ENCODE peak calls at places on chromosomes 11 and 22, in ten cellular contexts. E is psoas muscle, H is A549, C is tibial artery, Z is NB4, W is breast epithelium, J is foreskin fibroblast, M is IMR-90, D is lower lobe of right lung, R is brain microvascular endothelial cell. O is an unnamed sample.

GRCh38 chr22:43923191-43923590 is 414 bp upstream of the PNPLA3 start:
- DNase-seq in W (no peak), R (no peak), Z (peak), C (no peak), M (no peak), H (no peak), E (no peak), J (peak), D (no peak), O (no peak)

GRCh38 chr11:67163006-67163405 is 43.9 kb downstream of the KDM2A start:
- DNase-seq in M (no peak), J (no peak), R (no peak), Z (no peak), H (no peak), E (no peak), C (no peak), D (no peak), W (no peak), O (no peak)

GRCh38 chr22:38943181-38943580 is 14.2 kb upstream of the APOBEC3A start:
- DNase-seq in W (peak), C (no peak), H (no peak), J (no peak), D (no peak), Z (peak), E (no peak), M (no peak), R (no peak), O (no peak)

GRCh38 chr11:97463891-97464290 is 1074.1 kb downstream of the JRKL start:
- DNase-seq in H (no peak), J (no peak), R (no peak), D (no peak), E (no peak), M (no peak), C (no peak), W (no peak), Z (no peak), O (no peak)

GRCh38 chr11:8030526-8031247 is 43.5 kb downstream of the EIF3F start:
- DNase-seq in D (no peak), R (no peak), J (no peak), Z (no peak), M (no peak), H (no peak), C (no peak), W (no peak), E (no peak), O (no peak)

GRCh38 chr22:37843746-37844089 is 416 bp downstream of the ANKRD54 start:
- DNase-seq in Z (no peak), C (peak), H (no peak), J (peak), D (no peak), W (no peak), R (no peak), E (peak), M (peak), O (no peak)

GRCh38 chr11:886568-886967 is 24.0 kb downstream of the CHID1 start:
- DNase-seq in Z (no peak), R (no peak), J (no peak), H (no peak), M (no peak), C (no peak), W (no peak), E (no peak), D (no peak), O (no peak)

GRCh38 chr22:25553131-25553530 is 11.3 kb upstream of the GRK3 start:
- DNase-seq in D (no peak), H (no peak), E (no peak), J (no peak), M (no peak), W (no peak), Z (no peak), C (no peak), R (no peak), O (no peak)

GRCh38 chr22:24996420-24996952 is 44.0 kb downstream of the KIAA1671 start:
- DNase-seq in H (peak), C (no peak), R (no peak), W (peak), D (no peak), E (no peak), M (no peak), Z (no peak), J (peak), O (peak)

GRCh38 chr22:26563022-26563421 is 26.9 kb downstream of the TPST2 start:
- DNase-seq in M (no peak), Z (no peak), C (no peak), H (no peak), W (no peak), R (no peak), D (no peak), J (no peak), E (no peak), O (no peak)

GRCh38 chr11:74686792-74687191 is 44.4 kb downstream of the CHRDL2 start:
- DNase-seq in E (peak), Z (no peak), J (peak), M (peak), R (peak), D (peak), H (no peak), W (no peak), C (no peak), O (peak)
- TF ChIP-seq CTCF in E (no peak), Z (no peak), J (no peak), M (no peak), R (peak), D (no peak), H (no peak), W (no peak), C (no peak), O (peak)

GRCh38 chr11:101448881-101449442 is 134.8 kb downstream of the TRPC6 start:
- DNase-seq in D (no peak), E (no peak), Z (no peak), W (no peak), M (no peak), C (no peak), R (no peak), H (no peak), J (no peak), O (no peak)
- H3K4me3 ChIP-seq in D (no peak), E (no peak), Z (no peak), W (no peak), M (no peak), C (no peak), R (no peak), H (no peak), J (no peak), O (no peak)

GRCh38 chr11:12914401-12914912 is 94.7 kb upstream of the RASSF10 start:
- DNase-seq in R (no peak), D (peak), H (peak), W (no peak), E (peak), Z (peak), M (peak), C (peak), J (peak), O (peak)
- TF ChIP-seq CTCF in R (peak), D (peak), H (peak), W (peak), E (peak), Z (peak), M (peak), C (peak), J (peak), O (peak)

GRCh38 chr11:14423633-14424032 is 64.7 kb upstream of the RRAS2 start:
- DNase-seq in E (no peak), C (no peak), H (no peak), Z (peak), W (no peak), M (peak), D (no peak), R (peak), J (peak), O (no peak)
- H3K4me3 ChIP-seq in E (no peak), C (no peak), H (no peak), Z (no peak), W (no peak), M (no peak), D (no peak), R (no peak), J (no peak), O (no peak)

DNA sequence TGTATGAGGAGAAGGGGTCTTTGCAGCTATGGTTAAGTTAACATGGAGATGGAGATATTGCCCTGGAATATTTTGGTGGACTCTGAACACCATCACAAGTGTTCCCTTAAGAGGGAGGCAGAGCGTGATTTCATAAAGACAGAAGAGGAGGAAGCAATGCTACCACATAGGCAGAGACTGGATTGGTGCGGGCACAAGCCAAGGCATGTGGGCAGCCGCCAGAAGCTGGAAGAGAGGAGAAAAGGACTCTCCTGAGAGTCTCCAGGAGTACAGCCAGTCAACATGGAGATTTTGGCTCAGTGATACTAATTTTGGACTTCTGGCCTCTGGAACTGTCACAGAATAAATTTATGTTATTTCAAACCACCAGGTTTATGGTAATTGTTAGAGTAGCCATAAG is 231.6 kb downstream of the OPCML start:
- DNase-seq in J (no peak), D (no peak), Z (no peak), C (no peak), M (no peak), R (no peak), W (no peak), E (no peak), H (no peak), O (no peak)
- TF ChIP-seq CTCF in J (no peak), D (no peak), Z (no peak), C (no peak), M (no peak), R (no peak), W (no peak), E (no peak), H (no peak), O (no peak)

GRCh38 chr22:31627223-31627731 is 34.7 kb downstream of the PISD start:
- DNase-seq in M (no peak), E (no peak), H (no peak), Z (no peak), R (no peak), J (no peak), D (no peak), W (no peak), C (no peak), O (no peak)

GRCh38 chr22:31628362-31628761 is 33.7 kb downstream of the PISD start:
- DNase-seq in E (no peak), H (no peak), R (no peak), J (no peak), D (peak), M (no peak), Z (no peak), W (no peak), C (no peak), O (no peak)

GRCh38 chr22:31630331-31631329 is 31.4 kb downstream of the PISD start:
- DNase-seq in J (peak), M (peak), C (peak), W (peak), D (peak), E (peak), R (peak), H (peak), Z (peak), O (peak)

GRCh38 chr22:31629741-31630184 is 32.3 kb downstream of the PISD start:
- DNase-seq in M (no peak), R (no peak), D (no peak), Z (no peak), H (no peak), E (no peak), C (no peak), W (no peak), J (no peak), O (no peak)

DNA sequence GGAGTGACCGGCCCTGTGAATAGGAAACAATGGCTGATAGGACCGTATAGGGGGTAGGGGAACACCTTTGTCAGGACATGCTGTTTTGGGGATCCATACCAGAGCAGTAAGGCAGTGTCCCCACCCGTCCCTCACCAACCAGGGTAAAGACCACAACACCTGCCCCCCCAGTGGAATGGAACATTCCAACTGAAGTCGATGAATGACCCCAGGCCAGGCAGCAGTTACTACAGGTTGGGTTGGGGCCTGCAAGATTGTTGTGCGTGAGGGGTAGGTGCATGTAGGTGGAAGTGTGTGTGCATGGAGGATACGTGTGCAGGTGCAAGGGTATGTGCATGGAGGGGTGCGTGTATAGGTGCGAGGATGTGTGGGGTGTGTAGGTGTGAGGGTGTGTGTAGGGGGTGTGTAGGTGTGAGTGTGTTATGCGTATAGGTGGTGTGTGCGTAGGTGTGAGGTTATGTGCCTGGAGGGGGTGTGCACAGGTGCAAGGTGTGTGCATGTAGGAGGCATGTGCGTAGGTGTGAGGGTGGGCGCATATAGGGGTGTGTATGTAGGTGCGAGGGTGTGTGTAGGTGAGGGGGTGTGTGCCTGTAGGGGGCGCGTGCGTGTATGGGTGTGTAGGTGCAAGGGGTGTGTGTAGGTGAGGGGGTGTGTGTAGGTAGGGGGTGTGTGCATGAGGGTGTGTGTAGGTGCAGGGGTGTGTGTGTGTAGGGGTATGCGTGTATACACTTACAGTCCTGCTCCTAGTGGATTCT is 32.9 kb downstream of the PISD start:
- DNase-seq in H (no peak), C (no peak), R (no peak), J (no peak), M (no peak), Z (no peak), E (no peak), W (no peak), D (peak), O (no peak)
- H3K4me3 ChIP-seq in H (peak), C (peak), R (peak), J (peak), M (peak), Z (peak), E (no peak), W (no peak), D (peak), O (no peak)

GRCh38 chr11:50298182-50298988 is 265.7 kb downstream of the OR4C45 start:
- DNase-seq in H (no peak), C (no peak), J (no peak), M (no peak), Z (no peak), E (no peak), D (no peak), W (no peak), R (no peak), O (no peak)
- TF ChIP-seq CTCF in H (no peak), C (no peak), J (no peak), M (no peak), Z (no peak), E (no peak), D (no peak), W (no peak), R (no peak), O (no peak)

GRCh38 chr11:91136631-91137030 is 913.8 kb upstream of the CHORDC1 start:
- DNase-seq in R (no peak), W (no peak), E (no peak), H (no peak), C (no peak), J (no peak), Z (peak), D (no peak), M (peak), O (peak)

DNA sequence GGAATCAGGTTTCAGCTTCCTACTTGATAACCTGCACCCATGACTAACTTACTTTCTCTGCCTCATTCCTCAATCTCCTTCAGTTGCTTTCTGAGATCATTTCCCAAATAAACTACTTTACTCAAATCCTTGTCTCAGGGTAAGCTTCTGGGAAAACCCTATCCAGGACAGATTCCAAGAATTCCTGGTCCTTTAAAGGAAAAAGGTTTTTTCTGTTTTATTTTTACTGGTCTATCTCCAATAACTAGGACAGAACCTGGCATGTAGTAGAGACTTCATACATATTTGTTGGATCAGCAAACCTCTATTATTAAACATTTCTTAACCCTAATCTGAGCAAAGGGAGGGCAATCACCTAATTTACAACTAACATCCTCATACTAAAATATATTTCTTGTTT is 910.5 kb upstream of the CHORDC1 start:
- DNase-seq in W (no peak), D (no peak), Z (no peak), R (no peak), M (peak), J (no peak), C (no peak), H (no peak), E (no peak), O (no peak)
- H3K4me3 ChIP-seq in W (no peak), D (no peak), Z (no peak), R (no peak), M (no peak), J (no peak), C (no peak), H (no peak), E (no peak), O (no peak)

GRCh38 chr11:121755191-121755590 is 302.4 kb upstream of the SORL1-AS1 start:
- DNase-seq in H (no peak), C (no peak), D (no peak), M (no peak), W (no peak), Z (no peak), R (no peak), J (peak), E (no peak), O (no peak)

GRCh38 chr11:121762820-121763219 is 310.1 kb upstream of the SORL1-AS1 start:
- DNase-seq in M (peak), D (no peak), W (no peak), Z (no peak), C (no peak), E (peak), H (no peak), J (peak), R (peak), O (peak)

GRCh38 chr11:121754603-121755002 is 301.8 kb upstream of the SORL1-AS1 start:
- DNase-seq in R (no peak), H (no peak), C (peak), Z (no peak), J (peak), E (no peak), M (peak), W (no peak), D (no peak), O (no peak)

GRCh38 chr11:121761171-121761570 is 308.4 kb upstream of the SORL1-AS1 start:
- DNase-seq in E (no peak), R (no peak), Z (no peak), W (no peak), H (no peak), C (no peak), J (no peak), M (no peak), D (no peak), O (no peak)

DNA sequence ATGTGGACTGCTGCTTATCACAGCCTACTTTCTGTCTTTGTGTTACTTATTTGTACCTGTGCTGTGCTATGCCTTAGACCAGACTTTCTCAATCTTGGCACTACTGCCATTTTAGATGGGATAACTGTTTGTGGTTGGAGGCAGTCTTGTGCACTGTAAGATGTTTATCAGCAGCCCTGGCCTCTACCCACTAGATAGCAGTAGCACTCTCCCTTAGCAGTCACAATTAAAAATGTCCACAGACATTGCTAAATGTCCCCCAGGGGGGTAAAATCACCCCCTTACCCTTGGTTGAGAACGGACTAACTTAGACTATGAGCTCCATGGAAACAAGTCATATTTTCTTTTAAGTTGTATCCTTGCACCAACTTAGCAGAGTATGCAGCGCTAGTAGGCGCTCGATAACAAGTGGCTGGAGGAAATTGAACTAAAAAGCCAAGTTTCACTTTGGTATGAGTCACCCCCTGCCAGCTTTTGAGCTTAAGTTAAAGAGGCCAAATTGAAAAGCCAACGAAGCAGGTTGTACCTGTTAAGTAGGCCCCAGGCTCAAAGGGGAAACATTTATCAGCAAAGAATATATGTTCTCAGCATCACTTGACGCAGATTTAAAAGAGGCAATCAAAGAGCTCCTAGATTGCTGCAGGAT is 304.8 kb upstream of the SORL1-AS1 start:
- DNase-seq in J (peak), C (no peak), M (no peak), Z (no peak), H (no peak), W (no peak), D (no peak), R (no peak), E (no peak), O (peak)
- TF ChIP-seq CTCF in J (no peak), C (no peak), M (no peak), Z (no peak), H (no peak), W (no peak), D (no peak), R (no peak), E (no peak), O (no peak)

DNA sequence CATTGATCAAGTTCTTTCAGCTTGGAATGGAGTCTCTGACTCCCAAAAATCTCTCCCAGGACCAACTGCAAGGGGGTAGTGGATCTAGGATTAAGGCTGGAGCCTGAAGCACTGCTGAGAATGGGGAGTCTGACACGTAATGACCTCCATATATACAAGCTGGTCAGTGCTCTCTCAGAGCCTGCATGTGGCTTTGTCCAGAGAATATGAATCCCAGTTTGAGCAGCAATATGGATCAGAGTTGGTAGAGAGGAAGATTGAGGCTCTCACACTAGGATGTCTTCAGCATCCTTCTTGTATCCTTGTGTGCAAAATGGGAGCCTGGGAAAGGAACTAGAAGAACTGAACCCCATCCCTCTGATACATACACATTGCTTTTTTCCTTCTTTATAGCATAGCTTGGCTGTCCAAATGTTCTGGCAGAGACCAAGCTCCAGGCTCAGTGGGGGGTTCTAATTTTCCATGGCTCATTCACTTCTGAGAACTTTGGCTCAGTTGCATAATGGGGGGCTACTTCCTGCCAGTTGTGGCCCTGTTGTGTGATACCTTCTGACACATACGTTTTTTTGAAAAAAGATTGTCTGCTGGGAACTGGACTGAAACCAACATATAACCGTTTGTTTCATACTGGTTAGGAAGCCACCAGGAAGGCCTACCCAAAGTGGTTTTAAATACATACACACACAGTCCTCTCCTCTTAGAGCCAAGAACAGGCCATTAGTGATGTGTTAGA is 138.2 kb downstream of the ETS1 start:
- DNase-seq in C (no peak), W (no peak), E (no peak), H (no peak), M (no peak), D (no peak), R (no peak), Z (no peak), J (no peak), O (no peak)
- H3K4me3 ChIP-seq in C (no peak), W (no peak), E (no peak), H (no peak), M (no peak), D (no peak), R (no peak), Z (no peak), J (no peak), O (no peak)

O was measured in epithelial cell of esophagus.